ENCODE peak calls at places on chromosomes 7 and 10, in seven cellular contexts. H, I, A, Z, Y, B and F are unnamed samples. For H3K9me3, the result is how much of the 10 kb centered on the place peaks cover.

GRCh38 chr10:29921071-29921446 is 138.3 kb downstream of the JCAD start:
- DNase-seq in Y (peak), A (no peak), Z (no peak), B (no peak), I (no peak), H (no peak), F (no peak)

GRCh38 chr10:86524225-86524982 is 2.8 kb upstream of the WAPL start:
- DNase-seq in Y (no peak), A (no peak), H (no peak), B (no peak), I (no peak), Z (no peak), F (no peak)

GRCh38 chr10:77576633-77577032 is 61.0 kb downstream of the KCNMA1 start:
- DNase-seq in H (no peak), B (no peak), A (no peak), Y (no peak), I (no peak), Z (no peak), F (no peak)

GRCh38 chr10:44242826-44243225 is 142.1 kb downstream of the CXCL12 start:
- DNase-seq in B (no peak), Y (no peak), Z (no peak), I (no peak), H (no peak), A (no peak), F (no peak)

GRCh38 chr7:29853775-29854174 is 47.5 kb downstream of the WIPF3 start:
- DNase-seq in B (no peak), Z (no peak), I (no peak), H (no peak), A (no peak), Y (no peak), F (no peak)

GRCh38 chr7:36819639-36820038 is 95.3 kb upstream of the AOAH start:
- DNase-seq in Z (no peak), A (no peak), Y (no peak), I (no peak), B (no peak), H (no peak), F (no peak)

GRCh38 chr10:122649903-122650302 is 49.7 kb downstream of the C10orf120 start:
- DNase-seq in Z (no peak), B (no peak), H (no peak), I (no peak), Y (no peak), A (no peak), F (no peak)

GRCh38 chr7:27200761-27201230 is 905 bp upstream of the HOXA13 start:
- DNase-seq in A (no peak), I (no peak), Y (peak), B (no peak), H (peak), Z (no peak), F (no peak)

GRCh38 chr7:101436857-101437576 is 74.3 kb downstream of the COL26A1 start:
- DNase-seq in Z (no peak), H (peak), I (no peak), B (no peak), Y (no peak), A (peak), F (no peak)

GRCh38 chr7:67552738-67553137 is 556.1 kb downstream of the TYW1 start:
- DNase-seq in Z (no peak), H (no peak), B (no peak), A (no peak), Y (no peak), I (no peak), F (no peak)

GRCh38 chr7:134826105-134826504 is 46.7 kb downstream of the CALD1 start:
- DNase-seq in B (no peak), A (no peak), I (no peak), H (no peak), Z (no peak), Y (no peak), F (no peak)

GRCh38 chr7:5064391-5065106 is 18.9 kb downstream of the RBAK start:
- DNase-seq in I (no peak), A (no peak), H (no peak), Y (no peak), Z (no peak), B (no peak), F (no peak)
- H3K9me3 ChIP-seq in I (half or more), A (half or more), H (half or more), Y (half or more), Z (half or more), B (under half), F (under half)

GRCh38 chr7:158133057-158133456 is 454.6 kb downstream of the PTPRN2 start:
- DNase-seq in B (no peak), Z (no peak), I (no peak), A (no peak), H (no peak), Y (no peak), F (no peak)

GRCh38 chr7:158130023-158130409 is 457.6 kb downstream of the PTPRN2 start:
- DNase-seq in B (no peak), A (no peak), I (no peak), Z (no peak), H (no peak), Y (no peak), F (no peak)

GRCh38 chr7:158134824-158135223 is 452.8 kb downstream of the PTPRN2 start:
- DNase-seq in B (no peak), A (no peak), Y (no peak), H (no peak), Z (no peak), I (no peak), F (no peak)

GRCh38 chr7:158135931-158136330 is 451.7 kb downstream of the PTPRN2 start:
- DNase-seq in A (no peak), Y (no peak), B (no peak), Z (no peak), H (no peak), I (no peak), F (no peak)

GRCh38 chr7:158133515-158134271 is 453.9 kb downstream of the PTPRN2 start:
- DNase-seq in Y (no peak), B (no peak), H (peak), I (no peak), Z (no peak), A (no peak), F (no peak)
- H3K9me3 ChIP-seq in Y (half or more), B (under half), H (under half), I (under half), Z (under half), A (under half), F (under half)

GRCh38 chr7:140640727-140641531 is at the start of gene DENND2A:
- DNase-seq in B (peak), Z (no peak), I (peak), H (peak), Y (no peak), A (no peak), F (peak)
- H3K9me3 ChIP-seq in B (under half), Z (under half), I (under half), H (under half), Y (under half), A (under half), F (under half)

DNA sequence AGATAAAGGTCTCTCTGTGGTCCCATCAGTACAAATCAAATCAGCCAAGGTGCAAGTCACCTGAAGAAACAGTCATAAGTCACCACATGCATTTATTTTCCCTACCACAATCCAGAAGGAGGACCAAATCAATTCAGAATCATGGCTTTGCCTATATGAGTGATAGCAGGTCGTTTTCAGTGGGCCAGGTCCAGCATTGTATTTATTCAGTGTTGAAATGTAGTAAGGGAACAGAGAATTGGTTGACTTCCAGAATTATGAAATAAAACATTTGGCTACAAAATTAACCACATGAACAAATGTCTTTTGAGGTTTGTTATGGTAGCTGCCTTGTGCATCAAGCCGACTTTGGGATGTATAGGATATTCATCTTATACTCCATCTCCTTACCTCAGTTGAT is 88.4 kb downstream of the POLR1F start:
- DNase-seq in Y (no peak), B (peak), H (no peak), Z (no peak), A (no peak), I (no peak), F (no peak)
- H3K9me3 ChIP-seq in Y (under half), B (under half), H (under half), Z (under half), A (under half), I (under half), F (under half)

GRCh38 chr7:44077681-44078091 is 4.6 kb downstream of the POLM start:
- DNase-seq in Y (no peak), B (peak), H (no peak), Z (no peak), I (no peak), A (no peak), F (no peak)
- H3K9me3 ChIP-seq in Y (under half), B (under half), H (under half), Z (under half), I (under half), A (under half), F (under half)

DNA sequence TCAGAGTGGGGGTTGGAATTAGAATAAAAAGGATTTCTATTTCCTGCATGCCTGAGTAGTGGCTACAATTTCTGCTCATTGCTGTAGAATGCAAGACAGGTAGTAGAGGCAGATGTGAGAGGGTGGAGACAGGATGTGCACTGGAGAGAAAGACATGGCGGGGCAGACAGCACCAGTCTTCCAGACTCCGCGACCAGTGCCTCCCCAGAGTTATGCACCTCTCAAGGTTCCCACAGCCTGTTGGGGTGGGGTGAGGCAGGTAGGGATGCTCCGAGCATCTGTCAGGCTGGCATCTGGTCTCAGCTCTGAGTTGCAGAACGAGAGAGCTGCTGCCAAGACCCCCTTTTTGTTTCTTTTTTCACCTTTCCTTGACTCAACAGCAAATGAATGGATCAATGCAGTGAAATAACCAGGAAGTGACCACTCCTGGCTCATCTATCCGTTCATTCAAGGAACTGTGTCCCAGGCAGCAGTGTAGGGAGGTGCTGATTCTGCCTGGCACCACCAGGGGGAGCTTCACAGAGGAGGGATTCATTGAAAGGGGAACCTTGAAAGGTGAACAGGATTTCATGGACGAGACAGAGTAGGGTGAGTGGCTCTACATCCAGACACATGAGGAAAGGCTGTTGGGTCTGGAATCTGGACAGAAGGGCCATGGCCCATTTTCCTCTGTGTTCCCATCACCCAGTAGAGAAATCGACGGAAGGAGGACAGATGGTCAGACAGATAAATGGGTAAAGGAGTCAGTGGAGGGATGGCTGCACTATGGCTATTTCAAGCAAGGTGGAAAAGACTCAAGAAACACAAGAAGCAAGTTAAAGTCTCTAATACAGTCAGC is 17.2 kb upstream of the SLC18A3 start:
- DNase-seq in I (no peak), B (peak), A (peak), H (peak), Z (peak), Y (peak), F (peak)
- H3K9me3 ChIP-seq in I (under half), B (under half), A (under half), H (under half), Z (under half), Y (under half), F (under half)

GRCh38 chr7:157618823-157619606 is 282.2 kb downstream of the DNAJB6 start:
- DNase-seq in I (no peak), A (no peak), B (no peak), Z (no peak), Y (no peak), H (no peak), F (no peak)
- H3K9me3 ChIP-seq in I (under half), A (under half), B (under half), Z (under half), Y (under half), H (under half), F (under half)

GRCh38 chr7:158061031-158061630 is 526.5 kb downstream of the PTPRN2 start:
- DNase-seq in Z (no peak), B (no peak), Y (no peak), I (no peak), H (no peak), A (no peak), F (no peak)
- H3K9me3 ChIP-seq in Z (under half), B (under half), Y (under half), I (under half), H (under half), A (under half), F (under half)